ENCODE peak calls at places on chromosome 15, in four cellular contexts. O is breast epithelium, Y is cardiac muscle cell, I is A549. Z is an unnamed sample.

GRCh38 chr15:90762109-90762508 is 45.0 kb downstream of the BLM start:
- DNase-seq in O (no peak), Y (peak), I (no peak), Z (no peak)

GRCh38 chr15:70556804-70557203 is 206.6 kb downstream of the UACA start:
- DNase-seq in O (peak), Y (no peak), I (no peak), Z (peak)

GRCh38 chr15:94476681-94477080 is 245.3 kb downstream of the MCTP2 start:
- DNase-seq in O (no peak), Y (no peak), I (no peak), Z (no peak)

GRCh38 chr15:43749690-43750345 is 3.6 kb downstream of the PDIA3 start:
- DNase-seq in O (no peak), Y (peak), I (no peak), Z (no peak)

GRCh38 chr15:91655891-91656290 is 197.6 kb upstream of the SLCO3A1 start:
- DNase-seq in O (no peak), Y (no peak), I (no peak), Z (no peak)

GRCh38 chr15:23644829-23645228 is 2.8 kb downstream of the MAGEL2 start:
- DNase-seq in O (no peak), Y (no peak), I (no peak), Z (no peak)

GRCh38 chr15:26433818-26434217 is 339.0 kb downstream of the GABRB3 start:
- DNase-seq in O (no peak), Y (no peak), I (no peak), Z (no peak)

GRCh38 chr15:68379759-68380290 is 52.1 kb downstream of the ITGA11 start:
- DNase-seq in O (no peak), Y (peak), I (no peak), Z (no peak)

GRCh38 chr15:92619380-92620101 is 36.0 kb downstream of the FAM174B start:
- DNase-seq in O (no peak), Y (peak), I (no peak), Z (no peak)

GRCh38 chr15:31831596-31831995 is 198.7 kb upstream of the CHRNA7 start:
- DNase-seq in O (no peak), Y (no peak), I (no peak), Z (no peak)

GRCh38 chr15:38252481-38253311 is at the start of gene SPRED1:
- DNase-seq in O (peak), Y (peak), I (no peak), Z (peak)

GRCh38 chr15:24848050-24848449 is 106.7 kb upstream of the SNRPN start:
- DNase-seq in O (no peak), Y (peak), I (peak), Z (no peak)

GRCh38 chr15:48571510-48571909 is 74.0 kb downstream of the FBN1 start:
- DNase-seq in O (no peak), Y (no peak), I (no peak), Z (no peak)

GRCh38 chr15:48569591-48570302 is 75.8 kb downstream of the FBN1 start:
- DNase-seq in O (no peak), Y (no peak), I (no peak), Z (no peak)

GRCh38 chr15:48572823-48573222 is 72.7 kb downstream of the FBN1 start:
- DNase-seq in O (no peak), Y (no peak), I (no peak), Z (no peak)

GRCh38 chr15:48573780-48574179 is 71.7 kb downstream of the FBN1 start:
- DNase-seq in O (no peak), Y (no peak), I (no peak), Z (no peak)

GRCh38 chr15:48570838-48571237 is 74.7 kb downstream of the FBN1 start:
- DNase-seq in O (no peak), Y (no peak), I (no peak), Z (no peak)
- H3K27ac ChIP-seq in O (no peak), Y (no peak), I (no peak), Z (no peak)

GRCh38 chr15:52350423-52350822 is 54.8 kb upstream of the MYO5C start:
- DNase-seq in O (no peak), Y (no peak), I (no peak), Z (no peak)
- H3K27ac ChIP-seq in O (no peak), Y (no peak), I (no peak), Z (no peak)

DNA sequence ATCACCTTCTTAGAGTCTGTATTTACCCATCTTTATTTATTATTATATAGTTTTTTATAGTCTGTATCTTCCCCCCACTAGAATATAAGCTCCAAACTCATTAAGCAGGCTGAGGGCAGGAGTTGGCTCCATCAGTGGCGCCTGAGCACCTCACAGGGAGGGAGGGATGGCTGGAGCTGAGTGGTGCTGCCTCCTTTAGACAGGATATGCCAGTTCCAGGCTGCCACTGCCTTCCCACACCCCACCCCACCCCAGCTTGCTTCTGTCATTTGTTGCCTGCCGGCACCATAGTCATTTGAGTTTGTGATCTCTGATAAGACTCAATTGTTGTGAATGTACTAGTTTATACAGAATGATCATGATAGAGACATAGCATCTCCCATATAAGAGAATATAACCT is 85.5 kb downstream of the KLHL25 start:
- DNase-seq in O (no peak), Y (no peak), I (no peak), Z (no peak)
- H3K27ac ChIP-seq in O (no peak), Y (peak), I (no peak), Z (no peak)

DNA sequence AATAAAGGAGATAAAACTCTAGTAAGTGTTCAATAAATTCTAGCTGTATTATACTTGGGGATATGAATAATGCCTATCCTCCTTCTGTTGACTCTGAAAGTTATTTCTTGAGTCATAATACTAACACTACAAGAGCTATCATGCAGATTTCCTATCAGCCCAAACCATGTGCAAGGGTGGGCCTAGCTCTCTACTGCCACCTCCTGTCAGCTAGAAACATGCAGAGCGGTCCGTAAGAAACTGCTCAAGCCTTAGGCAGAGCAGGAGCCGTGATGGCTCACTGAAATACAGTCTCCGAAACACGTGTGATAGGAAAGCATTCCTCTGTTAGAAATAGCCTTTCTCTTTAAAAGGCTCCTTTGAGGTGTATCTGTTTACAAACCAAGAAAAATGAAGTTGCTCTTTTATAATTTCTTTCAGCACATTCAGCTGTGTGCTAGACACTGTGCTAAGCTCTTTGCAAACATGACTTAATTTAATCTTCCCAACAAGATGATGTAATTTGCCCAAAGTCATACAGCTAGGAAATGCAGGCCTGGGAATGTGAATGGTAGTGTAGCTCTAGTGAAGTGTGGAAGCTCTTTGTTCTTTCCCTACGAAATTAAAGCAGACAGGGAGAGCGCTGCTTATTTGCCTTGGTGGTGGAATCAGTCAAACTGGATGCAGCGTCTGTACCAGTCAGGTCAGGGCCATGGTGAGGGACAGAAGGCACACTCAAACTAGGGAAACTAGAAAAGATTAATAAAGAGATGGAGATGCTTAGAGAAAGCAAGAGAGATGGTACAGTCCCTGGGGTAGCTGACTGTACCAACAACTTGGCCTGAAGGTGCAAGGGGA is 43.1 kb downstream of the MTHFS start:
- DNase-seq in O (no peak), Y (peak), I (peak), Z (peak)
- H3K27ac ChIP-seq in O (no peak), Y (no peak), I (peak), Z (no peak)